ENCODE peak calls at places on chromosomes 3 and 15, in four cellular contexts. K is CD4-positive, alpha-beta T cell; B is psoas muscle; C is pancreas. Z is an unnamed sample.
A peak's percentile ranks its signal among the peaks of the same experiment; 100 is the strongest.

GRCh38 chr3:128318275-128318920 is 148.3 kb downstream of the DNAJB8 start:
- DNase-seq in K (no peak), B (no peak), C (no peak), Z (no peak)

GRCh38 chr3:160400631-160401150 is 1.2 kb downstream of the SMC4 start:
- DNase-seq in K (no peak), B (no peak), C (peak; percentile 49), Z (no peak)

GRCh38 chr3:151230644-151231043 is 27.6 kb upstream of the GPR171 start:
- DNase-seq in K (no peak), B (no peak), C (no peak), Z (no peak)

GRCh38 chr15:78714890-78715289 is 73.9 kb upstream of the CHRNB4 start:
- DNase-seq in K (no peak), B (no peak), C (no peak), Z (no peak)

GRCh38 chr3:148957586-148957985 is 33.8 kb upstream of the GYG1 start:
- DNase-seq in K (no peak), B (no peak), C (no peak), Z (no peak)

GRCh38 chr15:63332367-63333078 is 49.1 kb downstream of the CA12 start:
- DNase-seq in K (no peak), B (no peak), C (no peak), Z (no peak)

GRCh38 chr3:187767266-187768032 is 22.2 kb upstream of the BCL6 start:
- DNase-seq in K (no peak), B (no peak), C (no peak), Z (no peak)

GRCh38 chr3:48614044-48614443 is 4.6 kb upstream of the UQCRC1 start:
- DNase-seq in K (no peak), B (no peak), C (no peak), Z (no peak)

GRCh38 chr3:15460891-15461524 is 33.6 kb downstream of the EAF1 start:
- DNase-seq in K (no peak), B (no peak), C (no peak), Z (peak; percentile 43)

GRCh38 chr3:123637131-123637530 is 52.3 kb upstream of the HACD2 start:
- DNase-seq in K (no peak), B (no peak), C (no peak), Z (no peak)

GRCh38 chr3:15476378-15476777 is 45.1 kb downstream of the COLQ start:
- DNase-seq in K (no peak), B (no peak), C (no peak), Z (peak; percentile 17)

DNA sequence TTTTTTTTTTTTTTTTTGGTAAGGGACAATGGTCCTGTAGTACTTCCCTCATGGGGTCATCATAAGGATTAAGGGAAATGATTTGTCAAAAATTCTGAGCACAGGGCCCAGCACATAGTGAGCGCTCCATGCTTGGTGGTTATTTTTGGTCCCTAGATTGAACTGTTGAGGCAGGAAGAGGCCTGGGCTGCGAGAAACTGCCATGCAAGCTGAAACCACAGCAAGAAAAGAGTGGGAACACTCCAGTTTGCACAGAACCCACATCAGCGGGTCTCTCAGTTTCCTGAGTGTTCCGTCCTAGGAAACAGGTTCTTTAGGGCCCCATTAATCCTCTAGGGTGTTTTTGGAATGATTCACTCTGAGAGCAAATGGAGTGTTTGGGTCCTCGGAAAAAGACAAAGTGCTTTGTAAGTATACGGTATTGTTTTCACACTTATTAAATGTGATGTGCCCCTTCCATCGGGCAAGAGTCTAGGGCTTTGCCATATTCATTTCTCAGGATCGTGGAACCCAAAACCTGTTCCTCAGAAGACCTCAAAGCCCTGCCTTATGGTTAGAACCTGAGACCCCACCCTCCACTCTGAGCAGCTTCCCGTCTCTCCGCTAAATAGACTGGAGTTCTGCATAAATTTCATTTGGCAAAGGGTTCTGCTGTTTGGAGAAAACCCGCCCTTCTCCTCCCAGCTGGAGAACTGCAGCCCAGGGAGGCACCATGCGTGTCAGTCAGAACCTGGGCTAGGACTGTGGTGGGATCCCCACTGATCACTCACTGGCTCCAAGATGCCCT is 60.4 kb downstream of the SPSB4 start:
- DNase-seq in K (no peak), B (no peak), C (no peak), Z (no peak)
- H3K27ac ChIP-seq in K (no peak overlapping the region), B (no peak overlapping the region), C (no peak overlapping the region), Z (no peak overlapping the region)

DNA sequence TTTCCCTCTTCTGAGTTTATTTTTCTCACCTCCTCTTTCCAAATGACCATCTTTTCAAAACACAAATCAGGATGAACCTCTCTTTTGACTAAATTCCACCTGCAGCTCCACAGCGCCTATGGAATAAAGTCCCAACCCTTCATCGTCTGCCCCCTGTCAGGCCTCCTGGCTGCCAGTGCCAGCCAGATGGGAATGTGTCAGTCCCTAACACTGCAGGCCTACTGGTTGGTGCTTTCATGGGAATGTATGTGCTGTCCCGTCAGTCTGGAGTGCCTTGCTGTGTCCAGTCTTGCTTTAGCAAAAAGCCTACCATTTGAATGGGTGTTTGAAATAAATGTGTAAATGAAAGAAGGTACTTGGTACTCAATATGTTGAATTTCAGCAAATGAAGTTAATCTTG is 310.1 kb downstream of the THSD4 start:
- DNase-seq in K (no peak), B (no peak), C (no peak), Z (no peak)
- H3K27ac ChIP-seq in K (no peak overlapping the region), B (no peak overlapping the region), C (no peak overlapping the region), Z (no peak overlapping the region)

DNA sequence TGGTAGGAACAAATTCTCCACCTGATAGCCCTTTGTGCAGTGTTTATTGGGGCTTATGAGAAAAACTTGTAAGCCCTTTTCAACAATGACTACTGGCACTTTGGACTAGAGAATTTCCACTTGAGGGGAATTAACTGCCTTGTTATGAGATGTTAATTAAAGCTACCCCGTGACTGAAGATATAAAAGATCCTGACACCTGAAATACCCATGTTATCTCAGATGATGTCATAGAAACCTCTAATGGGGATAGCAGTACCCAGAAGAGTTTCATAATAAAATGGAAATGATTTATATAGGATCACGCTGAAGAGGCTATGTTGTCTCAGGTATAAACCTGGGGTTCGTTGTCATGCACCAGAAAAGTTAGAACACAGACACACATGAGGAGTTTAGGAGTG is 14.5 kb upstream of the STAC start:
- DNase-seq in K (no peak), B (no peak), C (no peak), Z (no peak)
- H3K27ac ChIP-seq in K (no peak overlapping the region), B (no peak overlapping the region), C (no peak overlapping the region), Z (no peak overlapping the region)

DNA sequence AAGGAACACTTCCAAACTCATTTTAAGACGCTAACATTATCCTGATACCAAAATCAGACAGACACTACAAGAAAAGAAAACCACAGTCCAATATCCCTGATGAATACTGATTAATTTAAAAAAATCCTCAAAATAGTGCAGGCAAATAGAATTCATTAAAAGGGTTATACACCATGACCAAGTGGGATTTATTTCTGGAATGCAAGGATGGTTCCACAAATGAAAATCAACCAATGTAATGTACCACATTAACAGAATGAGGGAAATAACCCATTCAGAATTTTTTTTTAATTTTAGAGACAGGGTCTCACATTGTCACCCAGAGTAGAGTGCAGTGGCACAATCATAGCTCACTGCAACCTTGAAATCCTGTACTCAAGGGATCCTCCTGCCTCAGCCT is 17.3 kb upstream of the AP4E1 start:
- DNase-seq in K (no peak), B (no peak), C (no peak), Z (no peak)
- H3K27ac ChIP-seq in K (no peak overlapping the region), B (no peak overlapping the region), C (no peak overlapping the region), Z (no peak overlapping the region)

DNA sequence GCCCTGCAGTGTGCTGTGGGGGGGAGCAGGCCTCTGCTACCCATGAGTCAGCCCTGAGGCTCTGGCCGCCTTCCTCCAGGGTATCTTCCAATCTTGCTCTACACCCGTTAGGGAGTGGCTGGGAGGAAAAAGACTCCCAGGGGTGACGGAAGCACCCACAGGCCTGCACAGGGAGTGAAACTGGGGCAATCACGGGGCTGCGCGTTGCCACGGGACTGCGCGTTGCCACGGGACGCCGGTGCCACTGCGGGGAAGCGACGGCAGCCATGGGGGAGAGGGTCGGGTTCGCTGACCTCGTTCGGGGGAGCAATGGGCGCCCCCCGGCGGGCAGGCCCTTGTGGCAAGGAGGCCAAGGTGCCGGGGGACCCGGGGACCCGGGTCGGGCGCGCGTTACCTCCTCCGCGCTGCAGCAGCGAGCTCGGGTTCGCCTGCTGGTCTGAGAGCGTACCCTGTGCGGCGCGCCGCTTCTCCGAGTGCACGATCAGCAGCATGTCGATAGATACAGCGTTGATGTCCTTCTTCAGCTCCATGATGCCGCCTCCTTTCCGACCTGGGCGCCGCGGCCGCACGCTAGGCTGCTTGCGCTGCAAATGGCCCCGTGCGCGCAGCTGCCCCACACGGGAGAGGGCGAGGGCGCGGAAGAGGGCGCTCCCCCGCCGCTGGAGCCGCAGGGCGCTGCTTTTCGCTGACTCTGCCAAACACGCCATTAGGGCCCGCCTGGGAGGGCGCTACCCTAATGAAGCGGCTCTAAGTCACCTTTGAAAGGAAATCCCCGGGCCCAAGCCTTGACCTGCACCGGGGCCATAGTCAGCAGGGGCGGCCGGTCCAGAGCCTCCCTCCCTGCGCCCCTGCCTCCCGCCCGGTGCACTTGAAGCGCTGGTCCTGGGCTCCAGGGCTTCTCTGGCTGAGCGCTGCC is at the start of gene KY:
- DNase-seq in K (no peak), B (peak; percentile 54), C (peak; percentile 36), Z (peak; percentile 39)
- H3K27ac ChIP-seq in K (no peak within 1 kb of the TSS), B (peak within 1 kb of the TSS; percentile 84), C (no peak within 1 kb of the TSS), Z (peak within 1 kb of the TSS; percentile 87)

GRCh38 chr3:9113040-9113439 is 136.4 kb downstream of the SRGAP3 start:
- DNase-seq in K (no peak), B (no peak), C (no peak), Z (no peak)

GRCh38 chr3:9121366-9121765 is 128.1 kb downstream of the SRGAP3 start:
- DNase-seq in K (no peak), B (no peak), C (no peak), Z (peak; percentile 11)

GRCh38 chr3:9111349-9112265 is 137.8 kb downstream of the SRGAP3 start:
- DNase-seq in K (no peak), B (peak; percentile 51), C (no peak), Z (no peak)

GRCh38 chr3:9110802-9111201 is 138.6 kb downstream of the SRGAP3 start:
- DNase-seq in K (no peak), B (no peak), C (no peak), Z (no peak)

DNA sequence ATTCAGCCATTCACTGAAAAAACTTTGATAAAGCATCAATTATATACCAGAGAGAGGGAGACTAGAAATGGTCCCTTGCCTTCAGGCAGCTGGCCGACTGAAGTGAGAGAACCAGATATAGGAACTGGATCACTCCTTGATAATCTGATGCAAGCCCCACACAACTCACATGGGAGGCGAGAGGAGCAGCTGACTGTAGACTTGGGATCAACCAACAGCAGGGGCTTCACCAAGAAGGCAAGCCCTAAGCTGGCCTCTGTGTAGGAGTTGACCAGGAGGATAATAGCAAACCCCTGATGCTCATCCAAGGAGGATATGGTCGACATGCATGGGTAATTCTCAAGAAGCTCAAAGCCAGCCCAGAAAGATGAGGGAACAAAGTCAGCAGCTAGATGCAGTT is 133.1 kb downstream of the SRGAP3 start:
- DNase-seq in K (no peak), B (no peak), C (no peak), Z (no peak)
- H3K27ac ChIP-seq in K (no peak overlapping the region), B (no peak overlapping the region), C (no peak overlapping the region), Z (no peak overlapping the region)

GRCh38 chr3:170423001-170423615 is 4.4 kb downstream of the CLDN11 start:
- DNase-seq in K (no peak), B (no peak), C (no peak), Z (no peak)
- H3K27ac ChIP-seq in K (no peak overlapping the region), B (no peak overlapping the region), C (no peak overlapping the region), Z (peak overlapping the region; percentile 36)

GRCh38 chr15:55283295-55284147 is 6.1 kb downstream of the RAB27A start:
- DNase-seq in K (no peak), B (no peak), C (peak; percentile 42), Z (no peak)
- H3K27ac ChIP-seq in K (peak overlapping the region; percentile 55), B (no peak overlapping the region), C (peak overlapping the region; percentile 69), Z (no peak overlapping the region)

DNA sequence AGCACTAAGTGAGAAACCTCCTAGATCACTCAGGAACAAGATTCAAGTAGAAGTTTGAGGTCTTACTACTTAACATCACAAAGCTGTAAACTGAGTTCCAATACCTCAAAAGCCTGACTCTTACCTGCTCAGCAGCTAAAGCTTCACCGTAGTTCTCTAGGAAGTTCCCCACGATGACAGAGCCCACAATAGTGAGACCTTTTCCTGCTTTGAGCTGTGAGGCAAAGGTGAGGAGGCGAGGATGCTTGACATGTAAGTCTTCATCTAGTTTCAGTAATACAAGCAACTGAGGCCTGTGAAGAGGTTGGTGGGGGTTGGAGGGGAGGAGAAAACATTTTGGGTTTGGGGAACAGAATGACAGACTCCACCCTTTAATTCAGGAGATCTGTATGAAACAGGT is 15.7 kb downstream of the EMC4 start:
- DNase-seq in K (no peak), B (no peak), C (no peak), Z (no peak)
- H3K27ac ChIP-seq in K (no peak overlapping the region), B (no peak overlapping the region), C (no peak overlapping the region), Z (no peak overlapping the region)

Z was measured in caudate nucleus.